ENCODE peak calls at places on chromosomes 11 and 22, in four cellular contexts. B is H9, C is IMR-90, A is mesendoderm. L is an unnamed sample.
A peak's percentile ranks its signal among the peaks of the same experiment; 100 is the strongest.

GRCh38 chr22:42799462-42800405 is 57.3 kb downstream of the ARFGAP3 start:
- DNase-seq in B (peak; percentile 72), C (no peak), A (peak; percentile 85), L (no peak)

GRCh38 chr11:107675902-107676301 is 36.0 kb downstream of the SLN start:
- DNase-seq in B (no peak), C (no peak), A (no peak), L (no peak)

GRCh38 chr11:132028380-132029240 is 658.2 kb downstream of the NTM start:
- DNase-seq in B (peak; percentile 56), C (peak; percentile 73), A (peak; percentile 72), L (peak; percentile 18)

GRCh38 chr22:22944268-22944985 is 56.8 kb downstream of the IGLL5 start:
- DNase-seq in B (peak; percentile 27), C (no peak), A (no peak), L (no peak)

GRCh38 chr11:83249972-83250593 is 36.1 kb downstream of the CCDC90B start:
- DNase-seq in B (no peak), C (peak; percentile 69), A (peak; percentile 31), L (no peak)

GRCh38 chr22:32880906-32881596 is 79.5 kb downstream of the TIMP3 start:
- DNase-seq in B (no peak), C (peak; percentile 73), A (peak; percentile 81), L (no peak)

GRCh38 chr11:45678962-45679361 is 13.5 kb upstream of the CHST1 start:
- DNase-seq in B (no peak), C (no peak), A (no peak), L (no peak)

GRCh38 chr22:43114958-43115357 is 4.4 kb downstream of the BIK start:
- DNase-seq in B (no peak), C (no peak), A (no peak), L (no peak)

GRCh38 chr11:56705784-56706396 is 7.0 kb downstream of the OR9G1 start:
- DNase-seq in B (no peak), C (no peak), A (no peak), L (no peak)

GRCh38 chr22:45314054-45314721 is 4.5 kb downstream of the FAM118A start:
- DNase-seq in B (no peak), C (no peak), A (peak; percentile 77), L (no peak)

GRCh38 chr22:19513823-19514222 is 10.4 kb downstream of the CLDN5 start:
- DNase-seq in B (no peak), C (no peak), A (no peak), L (no peak)

GRCh38 chr11:9264381-9265210 is 554 bp downstream of the DENND5A start:
- DNase-seq in B (peak; percentile 39), C (peak; percentile 81), A (peak; percentile 40), L (peak; percentile 31)

GRCh38 chr11:9265211-9266131 is at the start of gene DENND5A:
- DNase-seq in B (peak; percentile 91), C (peak; percentile 83), A (peak; percentile 94), L (peak; percentile 91)

GRCh38 chr11:9263840-9264380 is 1.2 kb downstream of the DENND5A start:
- DNase-seq in B (no peak), C (peak; percentile 30), A (no peak), L (no peak)

GRCh38 chr11:9266132-9266736 is 1.1 kb upstream of the DENND5A start:
- DNase-seq in B (no peak), C (no peak), A (no peak), L (no peak)

DNA sequence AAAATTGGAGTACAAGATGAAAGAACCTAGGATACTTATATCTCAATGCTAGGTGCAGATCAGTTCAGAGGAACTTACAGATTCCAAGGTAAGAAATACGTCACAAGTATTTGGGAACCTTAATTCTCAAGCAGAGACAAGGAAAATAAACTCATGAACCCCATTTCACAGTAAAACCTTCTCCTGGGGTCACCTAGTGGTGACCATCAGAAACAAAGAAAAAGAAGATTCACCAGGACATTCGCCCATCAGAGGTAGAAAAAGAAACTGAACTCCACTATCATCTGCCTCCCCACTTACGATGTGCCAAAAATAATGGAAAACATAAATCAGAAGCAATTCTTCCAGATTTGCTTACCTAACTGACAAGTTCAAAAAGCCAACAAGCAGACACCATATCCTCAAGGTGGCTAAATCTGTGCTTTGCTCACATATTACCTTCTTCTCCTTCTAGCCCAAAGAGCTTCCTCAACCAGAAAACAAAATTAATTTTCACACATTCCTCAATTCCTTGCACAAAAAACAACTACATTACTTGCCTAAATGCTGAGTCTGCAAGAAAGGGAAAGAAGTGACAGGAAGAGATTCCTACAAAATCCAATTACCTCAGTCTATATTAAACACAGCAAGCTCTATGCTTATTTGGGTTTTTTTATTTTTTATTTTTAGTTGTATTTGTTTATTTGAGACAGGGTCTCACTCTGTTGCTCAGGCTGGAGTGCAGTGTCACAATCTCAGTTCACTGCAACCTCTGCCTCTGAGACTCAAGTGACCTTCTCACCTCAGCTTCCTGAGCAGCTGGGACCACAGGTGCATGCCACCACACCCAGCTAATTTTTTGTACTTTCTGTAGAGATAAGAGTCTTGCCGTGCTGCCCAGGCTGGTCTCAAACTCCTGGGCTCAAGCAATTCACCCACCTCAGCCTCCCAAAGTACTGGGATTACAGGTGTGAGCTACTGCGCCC is 4.7 kb downstream of the DENND5A start:
- DNase-seq in B (no peak), C (no peak), A (no peak), L (no peak)
- H3K4ac ChIP-seq in B (no peak overlapping the region), C (no peak overlapping the region), A (no peak overlapping the region), L (no peak overlapping the region)

DNA sequence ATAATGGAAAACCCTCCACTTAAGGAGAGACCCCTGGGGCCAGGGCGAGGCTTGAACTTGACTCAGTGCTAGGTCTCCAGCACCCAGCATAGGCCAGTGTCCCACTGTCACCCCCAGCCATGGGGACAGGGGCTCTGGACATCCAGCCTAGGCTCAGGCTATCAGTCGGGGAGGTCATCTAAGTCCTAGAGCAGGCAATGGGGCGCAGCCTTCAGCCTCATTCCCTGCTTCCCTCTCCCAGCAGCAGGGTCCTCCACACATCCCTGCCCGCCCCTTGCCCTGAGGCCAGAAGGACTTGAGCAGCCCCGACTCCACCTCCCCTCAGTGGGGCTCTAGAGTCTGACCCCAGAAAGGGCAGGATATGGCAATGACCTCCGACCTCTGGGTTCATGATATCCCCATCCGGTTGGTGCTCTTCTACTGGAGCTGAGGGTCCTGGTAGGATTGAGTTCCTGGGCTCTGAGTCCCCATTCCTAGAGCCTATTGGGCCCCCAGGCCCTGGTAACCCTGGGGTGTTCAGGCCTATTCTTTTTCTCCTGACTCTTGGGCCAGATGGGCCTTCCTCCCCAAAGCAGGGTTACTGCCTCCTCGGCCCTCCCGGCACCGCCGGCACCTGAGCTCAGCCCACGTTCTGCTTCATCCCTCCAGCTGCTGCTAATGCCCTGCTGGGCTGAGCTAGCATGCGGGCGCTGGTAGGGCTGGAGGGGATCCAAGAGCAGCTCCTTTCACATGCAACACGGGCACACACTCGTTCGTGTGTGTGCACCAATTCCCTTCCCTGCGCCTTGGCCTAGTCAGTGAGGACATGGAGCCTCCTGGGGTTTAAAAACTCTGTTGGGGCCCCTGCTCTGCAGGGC is 4.4 kb downstream of the CST6 start:
- DNase-seq in B (no peak), C (no peak), A (no peak), L (no peak)
- H2AK5ac ChIP-seq in B (no peak overlapping the region), C (peak overlapping the region; percentile 82), A (no peak overlapping the region), L (no peak overlapping the region)

DNA sequence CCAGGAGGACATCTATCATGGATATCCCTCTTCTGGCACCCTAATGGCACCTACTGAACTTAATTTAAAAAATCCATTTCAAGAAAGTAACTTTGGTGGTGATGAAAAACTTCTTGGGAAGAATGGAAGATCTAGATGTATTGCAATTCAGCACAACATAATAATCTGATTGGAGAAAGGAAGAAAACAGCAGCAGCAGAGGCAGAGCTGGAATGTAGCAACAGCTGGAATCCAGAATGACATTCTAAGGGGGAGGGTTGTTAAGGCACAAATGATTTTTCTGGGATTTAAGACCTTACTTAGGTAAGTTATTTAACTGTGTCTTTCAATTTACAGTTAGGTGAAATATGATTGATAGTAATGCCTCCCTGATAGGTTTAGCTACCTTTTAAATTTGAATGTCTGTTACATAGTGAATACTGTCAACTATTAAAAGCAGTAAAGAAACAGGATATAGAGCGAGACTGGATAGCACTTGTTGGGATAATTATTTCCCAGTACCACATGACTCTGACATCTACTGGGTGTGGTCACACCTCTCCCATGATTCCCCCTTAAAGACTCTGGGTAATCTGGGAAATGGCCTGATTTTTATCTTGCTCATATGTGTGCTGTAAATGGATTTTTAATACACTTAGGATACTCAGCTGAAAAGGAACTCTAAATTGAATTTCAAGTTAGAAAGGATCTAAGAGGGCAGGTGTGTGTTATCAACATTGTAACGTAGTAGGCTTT is 11.7 kb downstream of the CAPRIN1 start:
- DNase-seq in B (no peak), C (peak; percentile 7), A (no peak), L (no peak)
- H3K4ac ChIP-seq in B (no peak overlapping the region), C (no peak overlapping the region), A (no peak overlapping the region), L (no peak overlapping the region)

GRCh38 chr22:49536571-49537131 is 291.0 kb downstream of the BRD1 start:
- DNase-seq in B (peak; percentile 90), C (no peak), A (peak; percentile 87), L (no peak)

GRCh38 chr22:49540084-49540483 is 287.6 kb downstream of the BRD1 start:
- DNase-seq in B (no peak), C (no peak), A (no peak), L (no peak)

GRCh38 chr22:49535527-49536125 is 292.0 kb downstream of the BRD1 start:
- DNase-seq in B (no peak), C (no peak), A (no peak), L (no peak)

GRCh38 chr22:49540571-49541450 is 286.9 kb downstream of the BRD1 start:
- DNase-seq in B (no peak), C (no peak), A (no peak), L (no peak)

DNA sequence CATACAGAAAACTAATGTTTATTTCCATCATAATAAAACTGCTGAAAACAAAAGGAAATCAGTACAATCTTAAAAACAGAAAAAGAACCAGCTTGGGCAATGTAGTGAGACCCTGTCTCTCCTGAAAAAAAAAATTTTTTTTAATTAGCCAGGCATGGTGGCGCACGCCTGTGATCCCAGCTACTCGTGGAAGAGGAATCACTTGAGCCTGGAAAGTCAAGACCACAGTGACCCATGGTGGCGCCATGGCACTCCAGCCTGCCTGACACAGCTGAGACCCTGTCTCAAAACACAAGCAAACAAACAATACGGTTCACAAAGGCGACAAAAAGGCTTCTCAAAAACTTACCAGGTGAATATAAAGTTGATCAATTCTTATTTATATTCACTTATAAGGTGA is 289.7 kb downstream of the BRD1 start:
- DNase-seq in B (peak; percentile 15), C (no peak), A (no peak), L (no peak)
- H2AK5ac ChIP-seq in B (no peak overlapping the region), C (no peak overlapping the region), A (no peak overlapping the region), L (no peak overlapping the region)

GRCh38 chr11:59197990-59198389 is 14.7 kb downstream of the MPEG1 start:
- DNase-seq in B (no peak), C (peak; percentile 68), A (no peak), L (no peak)

GRCh38 chr11:59195596-59195995 is 17.1 kb downstream of the MPEG1 start:
- DNase-seq in B (no peak), C (no peak), A (no peak), L (no peak)

GRCh38 chr11:59199546-59200420 is 12.9 kb downstream of the MPEG1 start:
- DNase-seq in B (no peak), C (no peak), A (no peak), L (no peak)

GRCh38 chr11:59193741-59194140 is 19.0 kb downstream of the MPEG1 start:
- DNase-seq in B (no peak), C (no peak), A (no peak), L (no peak)

DNA sequence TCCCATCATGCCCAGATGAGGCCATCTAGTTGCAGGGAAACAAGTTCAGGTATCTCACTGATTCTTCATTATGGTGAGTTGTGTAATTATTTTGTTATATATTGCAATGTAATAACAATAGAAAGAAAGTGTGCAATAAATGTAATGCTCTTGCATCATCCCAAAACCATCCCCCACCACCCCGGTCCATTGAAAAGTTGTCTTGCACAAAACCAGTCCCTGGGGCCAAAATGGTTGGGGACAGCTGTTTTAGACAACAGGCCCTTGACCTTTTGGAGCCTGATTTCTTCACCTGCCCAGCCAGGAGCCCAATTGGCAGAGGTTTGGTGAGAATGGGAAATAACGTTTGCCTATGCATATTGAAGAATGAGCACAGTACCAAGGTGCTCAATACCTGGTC is 15.9 kb downstream of the MPEG1 start:
- DNase-seq in B (no peak), C (no peak), A (no peak), L (no peak)
- H3K4ac ChIP-seq in B (no peak overlapping the region), C (no peak overlapping the region), A (no peak overlapping the region), L (no peak overlapping the region)

GRCh38 chr11:113193894-113194293 is 120.5 kb upstream of the TTC12 start:
- DNase-seq in B (no peak), C (no peak), A (no peak), L (no peak)
- H2AK5ac ChIP-seq in B (no peak overlapping the region), C (no peak overlapping the region), A (no peak overlapping the region), L (no peak overlapping the region)

L was measured in neuronal stem cell.